ENCODE peak calls at places on chromosomes 3 and 15, in five cellular contexts. S is Peyer's patch, K is HCT116, E is stomach, V is keratinocyte. D is an unnamed sample.

GRCh38 chr15:56168394-56168793 is 75.3 kb downstream of the RFX7 start:
- DNase-seq in S (no peak), E (no peak), K (no peak), V (no peak), D (peak)

GRCh38 chr15:95499397-95499796 is 831.1 kb upstream of the NR2F2 start:
- DNase-seq in S (no peak), K (no peak), E (no peak), V (no peak), D (no peak)

GRCh38 chr3:43176666-43177065 is 70.8 kb upstream of the POMGNT2 start:
- DNase-seq in E (no peak), V (no peak), K (no peak), S (no peak), D (no peak)

GRCh38 chr3:130425484-130425883 is 80.0 kb downstream of the COL6A5 start:
- DNase-seq in K (no peak), E (no peak), V (no peak), S (no peak), D (no peak)

GRCh38 chr3:127479449-127479848 is 111.1 kb downstream of the TPRA1 start:
- DNase-seq in E (no peak), V (no peak), S (peak), K (no peak), D (no peak)

GRCh38 chr15:63588826-63589225 is 8.4 kb upstream of the FBXL22 start:
- DNase-seq in S (no peak), E (no peak), V (no peak), K (no peak), D (no peak)

GRCh38 chr3:156158656-156159295 is 38.4 kb downstream of the KCNAB1 start:
- DNase-seq in V (no peak), E (no peak), K (no peak), S (no peak), D (no peak)

GRCh38 chr3:27556854-27557253 is 72.7 kb upstream of the SLC4A7 start:
- DNase-seq in V (no peak), K (no peak), E (no peak), S (no peak), D (no peak)

GRCh38 chr3:138197545-138197944 is 10.4 kb downstream of the ARMC8 start:
- DNase-seq in S (no peak), E (no peak), V (no peak), K (no peak), D (no peak)

GRCh38 chr3:69250014-69250413 is 127.6 kb upstream of the LMOD3 start:
- DNase-seq in E (peak), S (peak), V (no peak), K (no peak), D (no peak)

GRCh38 chr15:55795031-55795430 is 52.1 kb upstream of the PRTG start:
- DNase-seq in S (no peak), E (no peak), V (no peak), K (no peak), D (no peak)

GRCh38 chr3:179716811-179717210 is 64.0 kb downstream of the USP13 start:
- DNase-seq in K (no peak), V (no peak), E (no peak), S (no peak), D (no peak)

GRCh38 chr3:179716226-179716625 is 63.4 kb downstream of the USP13 start:
- DNase-seq in K (no peak), S (no peak), E (no peak), V (no peak), D (no peak)

GRCh38 chr3:179715582-179715981 is 62.7 kb downstream of the USP13 start:
- DNase-seq in V (no peak), K (no peak), S (no peak), E (no peak), D (no peak)

GRCh38 chr3:179717219-179717618 is 64.4 kb downstream of the USP13 start:
- DNase-seq in K (no peak), V (no peak), E (no peak), S (no peak), D (no peak)

DNA sequence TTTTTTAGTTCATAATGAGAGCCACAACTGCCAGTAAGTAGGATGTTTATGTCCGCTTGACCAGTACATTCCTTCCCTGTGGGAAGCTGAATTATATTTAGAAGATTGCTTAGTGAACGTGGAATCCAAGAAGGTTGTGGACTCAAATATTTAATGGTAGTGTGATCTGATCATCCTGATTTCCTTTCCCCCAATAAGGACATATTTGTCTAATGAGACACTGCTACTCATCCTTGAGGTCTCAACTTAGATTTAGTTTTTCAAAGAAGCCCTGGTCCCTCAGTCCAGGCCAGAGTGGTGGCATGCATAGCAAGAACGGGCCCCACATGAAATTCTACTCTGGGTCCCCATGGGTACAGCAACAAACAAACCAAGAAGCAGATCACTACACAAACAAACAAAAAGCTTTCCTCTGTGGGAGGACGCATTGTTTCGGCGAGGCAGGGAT is 60.8 kb downstream of the USP13 start:
- DNase-seq in K (no peak), V (no peak), S (no peak), E (no peak), D (no peak)
- H3K27ac ChIP-seq in K (no peak), V (no peak), S (no peak), E (no peak), D (no peak)

GRCh38 chr15:97968380-97968779 is 7.9 kb downstream of the ARRDC4 start:
- DNase-seq in E (no peak), K (no peak), S (no peak), V (no peak), D (no peak)
- H3K27ac ChIP-seq in E (no peak), K (no peak), S (no peak), V (no peak), D (no peak)

DNA sequence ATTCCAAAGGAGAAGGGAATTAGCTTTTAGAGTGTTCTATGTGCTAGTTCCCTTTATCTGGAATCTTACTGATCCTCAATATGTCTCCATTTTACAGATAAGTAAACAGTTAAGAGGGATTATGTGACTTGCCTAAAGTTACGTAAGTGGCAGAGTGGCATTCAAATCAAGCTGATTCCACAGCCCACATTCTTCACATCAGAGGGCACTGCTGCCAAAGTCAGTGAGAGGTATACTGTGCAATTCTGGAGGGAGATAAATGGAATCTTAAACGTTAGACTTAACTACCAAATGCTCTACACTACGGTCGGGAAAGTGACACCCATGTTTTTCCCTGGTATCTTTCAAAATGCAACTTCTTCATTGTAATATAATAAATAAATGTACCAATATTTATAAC is 11.1 kb upstream of the MELTF start:
- DNase-seq in V (no peak), E (no peak), S (no peak), K (no peak), D (no peak)
- H3K27ac ChIP-seq in V (no peak), E (no peak), S (no peak), K (no peak), D (no peak)

GRCh38 chr15:99475754-99476412 is 89.9 kb upstream of the MEF2A start:
- DNase-seq in V (no peak), E (no peak), K (no peak), S (no peak), D (no peak)

GRCh38 chr15:99476413-99477222 is 89.2 kb upstream of the MEF2A start:
- DNase-seq in V (peak), K (no peak), E (peak), S (peak), D (peak)

GRCh38 chr15:99474041-99474906 is 91.5 kb upstream of the MEF2A start:
- DNase-seq in V (no peak), S (peak), K (no peak), E (no peak), D (no peak)

GRCh38 chr15:99472416-99473145 is 93.2 kb upstream of the MEF2A start:
- DNase-seq in E (no peak), K (no peak), V (no peak), S (no peak), D (no peak)

GRCh38 chr15:99474981-99475753 is 90.6 kb upstream of the MEF2A start:
- DNase-seq in E (no peak), K (no peak), V (no peak), S (peak), D (no peak)
- H3K27ac ChIP-seq in E (peak), K (no peak), V (peak), S (peak), D (no peak)

GRCh38 chr15:24068102-24068501 is 381.0 kb upstream of the NDN start:
- DNase-seq in E (no peak), V (no peak), K (no peak), S (no peak), D (no peak)
- H3K27ac ChIP-seq in E (no peak), V (no peak), K (no peak), S (no peak), D (no peak)

D was measured in epithelial cell of prostate.